ENCODE peak calls at places on chromosomes 2 and 18, in nine cellular contexts. Z is prostate gland, L is transverse colon, C is ovary, R is HepG2, D is IMR-90, G is endothelial cell of umbilical vein, K is heart left ventricle, H is sigmoid colon. E is an unnamed sample. For H3K27me3, the result is how much of the 10 kb centered on the place peaks cover.

GRCh38 chr2:12675352-12675795 is 41.4 kb upstream of the TRIB2 start:
- DNase-seq in Z (no peak), L (no peak), C (no peak), R (no peak), D (peak), G (peak), K (no peak), H (no peak), E (no peak)

GRCh38 chr2:217365656-217366055 is 505.8 kb upstream of the TNP1 start:
- DNase-seq in Z (no peak), L (no peak), C (no peak), R (no peak), D (no peak), G (no peak), K (no peak), H (no peak), E (no peak)

GRCh38 chr18:39660141-39660540 is 2094.5 kb upstream of the CELF4 start:
- DNase-seq in Z (no peak), L (no peak), C (no peak), R (no peak), D (peak), G (no peak), K (no peak), H (no peak), E (no peak)

GRCh38 chr2:212228651-212229253 is 309.9 kb downstream of the ERBB4 start:
- DNase-seq in Z (no peak), L (no peak), C (no peak), R (no peak), D (peak), G (no peak), K (no peak), H (no peak), E (no peak)

GRCh38 chr2:157304811-157305712 is 20.6 kb downstream of the ERMN start:
- DNase-seq in Z (no peak), L (no peak), C (no peak), R (no peak), D (peak), G (no peak), K (no peak), H (no peak), E (no peak)

GRCh38 chr2:71554706-71555056 is 101.3 kb downstream of the DYSF start:
- DNase-seq in Z (no peak), L (no peak), C (no peak), R (no peak), D (no peak), G (no peak), K (no peak), H (no peak), E (no peak)

GRCh38 chr2:100029460-100029859 is 112.9 kb downstream of the AFF3 start:
- DNase-seq in Z (no peak), L (no peak), C (no peak), R (no peak), D (no peak), G (no peak), K (no peak), H (no peak), E (no peak)

GRCh38 chr2:35410431-35411061 is 945.0 kb upstream of the CRIM1 start:
- DNase-seq in Z (peak), L (peak), C (peak), R (peak), D (peak), G (peak), K (peak), H (no peak), E (no peak)

GRCh38 chr2:47629501-47630460 is 153.2 kb upstream of the MSH6 start:
- DNase-seq in Z (no peak), L (no peak), C (no peak), R (no peak), D (no peak), G (no peak), K (no peak), H (no peak), E (no peak)

GRCh38 chr2:128628206-128628605 is 309.5 kb upstream of the HS6ST1 start:
- DNase-seq in Z (no peak), L (no peak), C (no peak), R (no peak), D (no peak), G (no peak), K (peak), H (peak), E (no peak)

GRCh38 chr2:235052514-235053354 is 100.9 kb downstream of the SH3BP4 start:
- DNase-seq in Z (peak), L (peak), C (no peak), R (no peak), D (no peak), G (no peak), K (no peak), H (no peak), E (no peak)

GRCh38 chr18:40037386-40037785 is 1917.6 kb upstream of the PIK3C3 start:
- DNase-seq in Z (no peak), L (no peak), C (no peak), R (no peak), D (no peak), G (no peak), K (no peak), H (no peak), E (no peak)

GRCh38 chr2:58834404-58834803 is 593.3 kb upstream of the FANCL start:
- DNase-seq in Z (no peak), L (no peak), C (no peak), R (peak), D (peak), G (peak), K (no peak), H (no peak), E (no peak)

GRCh38 chr2:212919238-212919637 is 232.2 kb downstream of the IKZF2 start:
- DNase-seq in Z (no peak), L (no peak), C (no peak), R (no peak), D (no peak), G (no peak), K (no peak), H (no peak), E (no peak)

GRCh38 chr2:158953926-158954763 is 14.3 kb upstream of the TANC1 start:
- DNase-seq in Z (peak), L (peak), C (peak), R (peak), D (peak), G (peak), K (peak), H (peak), E (no peak)

GRCh38 chr18:28511421-28511821 is 334.5 kb upstream of the CDH2 start:
- DNase-seq in Z (no peak), L (no peak), C (no peak), R (no peak), D (peak), G (no peak), K (no peak), H (no peak), E (no peak)

GRCh38 chr2:210324458-210324857 is 9.5 kb upstream of the MYL1 start:
- DNase-seq in Z (no peak), L (no peak), C (no peak), R (no peak), D (no peak), G (no peak), K (no peak), H (no peak), E (peak)

GRCh38 chr2:20561703-20562454 is 89.0 kb downstream of the HS1BP3 start:
- DNase-seq in Z (no peak), L (no peak), C (no peak), R (no peak), D (peak), G (peak), K (no peak), H (no peak), E (no peak)

GRCh38 chr2:230691005-230691647 is 21.5 kb upstream of the CAB39 start:
- DNase-seq in Z (no peak), L (no peak), C (no peak), R (peak), D (peak), G (no peak), K (no peak), H (no peak), E (no peak)

GRCh38 chr2:236176951-236177350 is 8.8 kb upstream of the GBX2 start:
- DNase-seq in Z (no peak), L (no peak), C (no peak), R (no peak), D (no peak), G (no peak), K (no peak), H (peak), E (no peak)

GRCh38 chr18:45861926-45862325 is 36.5 kb downstream of the SIGLEC15 start:
- DNase-seq in Z (no peak), L (no peak), C (no peak), R (no peak), D (no peak), G (no peak), K (no peak), H (no peak), E (no peak)

GRCh38 chr18:40366521-40366920 is 1588.5 kb upstream of the PIK3C3 start:
- DNase-seq in Z (no peak), L (no peak), C (no peak), R (no peak), D (no peak), G (peak), K (no peak), H (no peak), E (no peak)

GRCh38 chr2:164697688-164698290 is 76.5 kb upstream of the GRB14 start:
- DNase-seq in Z (no peak), L (no peak), C (no peak), R (peak), D (no peak), G (peak), K (no peak), H (no peak), E (no peak)

GRCh38 chr2:232551289-232551688 is 800 bp downstream of the EIF4E2 start:
- DNase-seq in Z (no peak), L (no peak), C (no peak), R (no peak), D (no peak), G (no peak), K (no peak), H (no peak), E (no peak)

GRCh38 chr2:107380912-107381311 is 445.8 kb upstream of the RGPD4 start:
- DNase-seq in Z (no peak), L (no peak), C (no peak), R (no peak), D (no peak), G (no peak), K (no peak), H (no peak), E (no peak)

GRCh38 chr2:11435036-11435435 is 30.9 kb downstream of the E2F6 start:
- DNase-seq in Z (no peak), L (no peak), C (no peak), R (no peak), D (no peak), G (no peak), K (no peak), H (no peak), E (no peak)

GRCh38 chr2:6914829-6915228 is 2.4 kb upstream of the RNF144A start:
- DNase-seq in Z (no peak), L (no peak), C (no peak), R (no peak), D (peak), G (peak), K (no peak), H (no peak), E (no peak)

GRCh38 chr2:113240915-113241911 is 37.5 kb downstream of the PAX8 start:
- DNase-seq in Z (no peak), L (peak), C (no peak), R (peak), D (peak), G (peak), K (no peak), H (peak), E (peak)

GRCh38 chr2:60544059-60544458 is 9.4 kb downstream of the BCL11A start:
- DNase-seq in Z (peak), L (no peak), C (no peak), R (no peak), D (no peak), G (no peak), K (no peak), H (peak), E (no peak)

GRCh38 chr2:234291765-234292204 is 205.1 kb downstream of the ARL4C start:
- DNase-seq in Z (no peak), L (peak), C (no peak), R (no peak), D (peak), G (peak), K (no peak), H (no peak), E (peak)

GRCh38 chr2:117481608-117482007 is 332.9 kb upstream of the DDX18 start:
- DNase-seq in Z (no peak), L (no peak), C (no peak), R (no peak), D (no peak), G (no peak), K (no peak), H (no peak), E (no peak)

GRCh38 chr2:134245340-134245984 is 8.4 kb upstream of the MGAT5 start:
- DNase-seq in Z (peak), L (peak), C (peak), R (peak), D (peak), G (peak), K (peak), H (peak), E (peak)

DNA sequence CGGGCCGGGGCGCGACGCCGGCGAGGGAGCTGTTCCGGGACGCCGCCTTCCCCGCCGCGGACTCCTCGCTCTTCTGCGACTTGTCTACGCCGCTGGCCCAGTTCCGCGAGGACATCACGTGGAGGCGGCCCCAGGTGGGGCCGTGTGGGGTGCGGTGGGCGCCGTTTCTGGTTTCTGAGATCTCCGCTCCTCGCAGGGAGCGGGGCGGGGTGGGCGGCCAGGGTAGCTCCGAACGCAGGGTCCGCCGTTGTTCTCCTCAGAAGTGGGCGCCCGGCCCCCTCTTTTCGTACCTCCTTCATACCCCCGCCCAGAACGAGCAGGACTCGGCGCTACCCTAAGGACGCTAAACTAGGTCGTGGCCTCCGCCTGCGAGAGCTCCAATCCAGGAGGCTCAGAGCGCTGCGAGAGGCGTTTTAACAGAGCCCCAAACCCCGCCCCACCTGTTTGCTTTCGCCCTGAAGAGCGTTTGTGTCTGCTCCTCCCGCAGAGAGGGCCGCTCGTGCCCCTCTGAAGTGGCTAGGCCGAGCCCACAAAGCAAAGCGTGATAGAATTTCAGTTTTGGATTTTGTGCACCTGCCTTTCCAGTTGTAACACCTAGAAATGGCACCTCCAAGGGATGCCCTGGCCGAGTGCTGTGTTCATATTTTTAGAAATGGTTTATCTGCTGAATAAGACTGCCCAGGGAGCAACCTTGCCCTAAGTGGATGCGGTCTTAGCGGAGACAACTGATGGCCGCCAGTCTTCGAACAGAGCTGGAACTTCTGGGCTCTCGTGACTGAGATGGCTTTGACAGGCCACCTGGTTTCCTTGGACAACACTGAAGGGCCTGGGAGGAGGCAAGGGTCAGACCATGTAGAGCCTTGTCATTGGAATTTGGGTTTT is 626 bp downstream of the CAPN10 start:
- DNase-seq in Z (no peak), L (peak), C (peak), R (peak), D (no peak), G (peak), K (peak), H (peak), E (no peak)
- TF ChIP-seq POLR2A in Z (no peak), L (no peak), C (no peak), R (no peak), D (no peak), G (no peak), K (no peak), H (no peak), E (no peak)

GRCh38 chr18:5178519-5178918 is 18.5 kb downstream of the AKAIN1 start:
- DNase-seq in Z (no peak), L (no peak), C (no peak), R (no peak), D (no peak), G (no peak), K (no peak), H (no peak), E (no peak)

GRCh38 chr18:5175378-5175777 is 21.7 kb downstream of the AKAIN1 start:
- DNase-seq in Z (no peak), L (no peak), C (no peak), R (no peak), D (no peak), G (no peak), K (no peak), H (no peak), E (no peak)

DNA sequence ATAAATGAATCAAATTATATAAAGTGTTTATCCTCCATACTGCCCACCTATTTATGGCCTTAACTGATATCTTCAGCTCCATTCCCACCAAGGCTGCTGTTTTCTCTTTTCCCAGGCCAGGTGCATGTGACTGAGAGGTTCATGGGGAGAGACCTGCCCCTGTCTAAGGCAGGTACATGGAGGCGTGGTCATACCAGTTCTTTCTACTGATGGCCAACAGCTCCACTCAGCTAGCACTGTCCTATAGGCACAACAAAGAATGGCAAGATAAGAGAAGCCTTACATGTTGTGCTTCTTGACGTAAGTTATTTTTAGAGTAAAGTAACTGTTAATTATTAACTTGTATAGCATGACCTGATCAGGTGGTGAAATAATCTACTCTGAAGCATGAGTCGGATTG is 16.8 kb downstream of the AKAIN1 start:
- DNase-seq in Z (no peak), L (no peak), C (no peak), R (peak), D (no peak), G (no peak), K (no peak), H (no peak), E (no peak)
- H3K27me3 ChIP-seq in Z (under half), L (under half), C (under half), R (under half), D (under half), G (under half), K (under half), H (under half), E (under half)

GRCh38 chr2:186780701-186781316 is 68.2 kb downstream of the ZSWIM2 start:
- DNase-seq in Z (no peak), L (no peak), C (no peak), R (peak), D (peak), G (peak), K (no peak), H (no peak), E (no peak)
- TF ChIP-seq CTCF in Z (no peak), L (no peak), C (no peak), R (peak), D (peak), G (peak), K (no peak), H (no peak), E (no peak)

GRCh38 chr2:101152195-101153076 is 1.3 kb upstream of the TBC1D8 start:
- DNase-seq in Z (peak), L (peak), C (peak), R (peak), D (peak), G (peak), K (no peak), H (no peak), E (peak)

GRCh38 chr2:101149241-101150192 is 1.7 kb downstream of the TBC1D8 start:
- DNase-seq in Z (peak), L (no peak), C (no peak), R (peak), D (no peak), G (peak), K (no peak), H (no peak), E (peak)

GRCh38 chr2:101150306-101151140 is 659 bp downstream of the TBC1D8 start:
- DNase-seq in Z (peak), L (peak), C (peak), R (no peak), D (no peak), G (peak), K (peak), H (peak), E (no peak)

GRCh38 chr2:101151859-101152194 is 645 bp upstream of the TBC1D8 start:
- DNase-seq in Z (peak), L (peak), C (no peak), R (no peak), D (no peak), G (no peak), K (no peak), H (no peak), E (no peak)

GRCh38 chr2:101151141-101151858 is at the start of gene TBC1D8:
- DNase-seq in Z (peak), L (peak), C (peak), R (peak), D (peak), G (peak), K (peak), H (peak), E (peak)
- TF ChIP-seq POLR2A in Z (peak), L (peak), C (peak), R (peak), D (no peak), G (peak), K (peak), H (no peak), E (peak)

E was measured in gastrocnemius medialis.